ENCODE peak calls at places on chromosomes 4 and X, in six cellular contexts. Z, F, H, R, V and P are unnamed samples. For H3K4me1, the result is how much of the 10 kb centered on the place peaks cover.

GRCh38 chrX:93594780-93595179 is 78.6 kb downstream of the NAP1L3 start:
- DNase-seq in Z (no peak), F (no peak), H (no peak), R (no peak), V (no peak), P (no peak)

GRCh38 chr4:94676910-94677309 is 80.8 kb upstream of the BMPR1B start:
- DNase-seq in Z (no peak), F (no peak), H (no peak), R (peak), V (no peak), P (no peak)

GRCh38 chr4:106019771-106020170 is 124.5 kb downstream of the NPNT start:
- DNase-seq in Z (no peak), F (no peak), H (no peak), R (no peak), V (no peak), P (no peak)

GRCh38 chr4:153138736-153139135 is 65.5 kb upstream of the TRIM2 start:
- DNase-seq in Z (no peak), F (no peak), H (peak), R (no peak), V (no peak), P (no peak)

GRCh38 chr4:83329521-83330105 is 5.0 kb downstream of the HPSE start:
- DNase-seq in Z (no peak), F (no peak), H (no peak), R (no peak), V (no peak), P (no peak)

GRCh38 chr4:155889946-155890345 is 13.6 kb upstream of the TDO2 start:
- DNase-seq in Z (no peak), F (no peak), H (no peak), R (no peak), V (no peak), P (no peak)

GRCh38 chr4:129140521-129140920 is 44.6 kb downstream of the C4orf33 start:
- DNase-seq in Z (no peak), F (no peak), H (no peak), R (no peak), V (no peak), P (no peak)

GRCh38 chr4:183074288-183074990 is 24.6 kb upstream of the WWC2 start:
- DNase-seq in Z (no peak), F (no peak), H (no peak), R (peak), V (no peak), P (no peak)

GRCh38 chr4:175833574-175834350 is 21.7 kb upstream of the GPM6A start:
- DNase-seq in Z (no peak), F (no peak), H (no peak), R (no peak), V (no peak), P (no peak)

GRCh38 chr4:11732155-11732554 is 303.5 kb upstream of the HS3ST1 start:
- DNase-seq in Z (no peak), F (no peak), H (peak), R (no peak), V (no peak), P (no peak)

GRCh38 chr4:83212041-83212851 is 72.4 kb downstream of the COQ2 start:
- DNase-seq in Z (no peak), F (no peak), H (peak), R (peak), V (no peak), P (no peak)

GRCh38 chrX:108396188-108396885 is 41.9 kb downstream of the COL4A6 start:
- DNase-seq in Z (no peak), F (peak), H (no peak), R (peak), V (no peak), P (no peak)

GRCh38 chr4:2288051-2288541 is 26.2 kb upstream of the MXD4 start:
- DNase-seq in Z (peak), F (no peak), H (no peak), R (no peak), V (peak), P (no peak)
- H3K4me1 ChIP-seq in Z (under half), F (under half), H (under half), R (under half), V (under half), P (under half)

GRCh38 chr4:55398461-55398860 is 2.7 kb downstream of the TMEM165 start:
- DNase-seq in Z (no peak), F (no peak), H (no peak), R (no peak), V (no peak), P (no peak)
- H3K4me1 ChIP-seq in Z (under half), F (under half), H (under half), R (under half), V (under half), P (under half)

GRCh38 chr4:80305466-80305865 is 30.1 kb upstream of the CFAP299 start:
- DNase-seq in Z (no peak), F (no peak), H (no peak), R (no peak), V (no peak), P (no peak)

GRCh38 chr4:80308466-80308822 is 27.1 kb upstream of the CFAP299 start:
- DNase-seq in Z (no peak), F (no peak), H (no peak), R (no peak), V (no peak), P (no peak)

GRCh38 chr4:80307774-80308465 is 27.6 kb upstream of the CFAP299 start:
- DNase-seq in Z (no peak), F (no peak), H (no peak), R (peak), V (no peak), P (no peak)

GRCh38 chr4:80306255-80306654 is 29.3 kb upstream of the CFAP299 start:
- DNase-seq in Z (no peak), F (no peak), H (no peak), R (no peak), V (no peak), P (no peak)

GRCh38 chr4:80307183-80307735 is 28.3 kb upstream of the CFAP299 start:
- DNase-seq in Z (no peak), F (no peak), H (no peak), R (peak), V (no peak), P (no peak)
- H3K4me1 ChIP-seq in Z (under half), F (under half), H (under half), R (under half), V (under half), P (under half)

GRCh38 chr4:89121711-89122387 is 10.5 kb downstream of the TIGD2 start:
- DNase-seq in Z (no peak), F (no peak), H (peak), R (no peak), V (no peak), P (no peak)
- H3K4me1 ChIP-seq in Z (under half), F (under half), H (under half), R (under half), V (under half), P (under half)

GRCh38 chr4:37664696-37665095 is 21.5 kb downstream of the RELL1 start:
- DNase-seq in Z (no peak), F (no peak), H (no peak), R (peak), V (no peak), P (no peak)

GRCh38 chr4:37661643-37662221 is 24.4 kb downstream of the RELL1 start:
- DNase-seq in Z (no peak), F (no peak), H (no peak), R (no peak), V (no peak), P (no peak)

GRCh38 chr4:37663552-37663951 is 22.6 kb downstream of the RELL1 start:
- DNase-seq in Z (no peak), F (no peak), H (no peak), R (no peak), V (no peak), P (no peak)

GRCh38 chr4:37662861-37663390 is 23.2 kb downstream of the RELL1 start:
- DNase-seq in Z (no peak), F (no peak), H (no peak), R (no peak), V (no peak), P (no peak)

GRCh38 chr4:37662306-37662705 is 23.9 kb downstream of the RELL1 start:
- DNase-seq in Z (no peak), F (no peak), H (no peak), R (no peak), V (no peak), P (no peak)
- H3K4me1 ChIP-seq in Z (half or more), F (under half), H (half or more), R (under half), V (under half), P (under half)

DNA sequence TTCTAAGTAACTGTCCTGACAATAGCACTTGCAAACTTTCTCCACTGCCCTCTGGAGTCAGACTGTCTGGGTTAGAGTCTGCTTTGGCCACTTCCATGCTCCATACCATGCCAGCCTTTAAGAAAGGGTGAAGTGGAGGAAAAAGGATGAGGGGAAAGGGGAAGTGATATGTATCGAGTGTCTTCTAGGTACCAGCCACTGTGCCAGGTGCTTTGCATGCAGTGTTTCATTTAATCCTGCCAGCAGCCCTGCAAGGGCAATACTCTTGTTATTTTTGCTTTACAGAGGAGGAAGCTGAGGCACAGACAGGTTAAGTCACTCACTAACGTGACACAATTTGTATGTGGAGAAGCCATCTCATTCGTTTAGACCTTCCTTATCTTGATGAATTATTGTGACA is 55.6 kb downstream of the RTL9 start:
- DNase-seq in Z (no peak), F (no peak), H (no peak), R (no peak), V (no peak), P (no peak)
- H3K4me1 ChIP-seq in Z (under half), F (under half), H (under half), R (under half), V (under half), P (under half)

GRCh38 chr4:168685136-168685535 is 188.3 kb downstream of the PALLD start:
- DNase-seq in Z (no peak), F (no peak), H (no peak), R (no peak), V (no peak), P (no peak)

GRCh38 chr4:168683595-168683994 is 186.7 kb downstream of the PALLD start:
- DNase-seq in Z (no peak), F (no peak), H (no peak), R (no peak), V (no peak), P (no peak)

GRCh38 chr4:168679397-168680176 is 182.7 kb downstream of the PALLD start:
- DNase-seq in Z (no peak), F (no peak), H (no peak), R (no peak), V (no peak), P (no peak)

GRCh38 chr4:168678751-168679366 is 182.0 kb downstream of the PALLD start:
- DNase-seq in Z (no peak), F (no peak), H (no peak), R (no peak), V (no peak), P (no peak)

DNA sequence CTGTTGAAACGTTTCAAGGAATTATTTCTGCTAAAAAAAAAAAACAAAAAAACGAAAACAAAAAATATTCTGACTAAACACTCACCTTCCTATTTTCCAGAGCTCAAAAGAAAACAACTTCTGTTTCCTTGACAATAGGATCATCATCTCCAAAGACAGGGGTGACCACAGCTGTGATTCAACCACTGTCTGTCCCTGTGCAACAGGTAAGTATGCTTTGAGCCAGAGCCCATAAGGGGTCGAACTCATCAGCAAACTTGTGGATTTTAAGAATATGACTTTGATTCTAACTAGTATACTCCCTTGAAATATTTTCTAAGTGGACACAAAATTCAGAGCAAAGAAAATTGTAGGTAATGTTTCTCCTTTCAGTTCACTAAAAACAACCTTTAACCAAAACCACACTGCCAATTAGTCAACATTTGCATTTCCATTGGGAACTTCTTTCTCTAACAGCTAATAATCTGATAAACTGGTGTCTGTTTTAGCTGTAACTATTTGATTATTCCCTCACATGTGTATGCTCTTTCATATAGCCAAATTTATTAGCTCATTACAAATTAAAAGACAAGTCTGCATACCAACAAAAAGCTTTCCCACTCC is 186.1 kb downstream of the PALLD start:
- DNase-seq in Z (no peak), F (no peak), H (no peak), R (no peak), V (no peak), P (no peak)
- H3K4me1 ChIP-seq in Z (under half), F (under half), H (under half), R (under half), V (under half), P (under half)

GRCh38 chr4:88277711-88278025 is 6.7 kb downstream of the PPM1K start:
- DNase-seq in Z (no peak), F (no peak), H (no peak), R (no peak), V (no peak), P (no peak)
- H3K4me1 ChIP-seq in Z (under half), F (under half), H (under half), R (under half), V (under half), P (under half)